ENCODE peak calls at places on chromosome 15, in five cellular contexts. B, V, P, A and Q are unnamed samples. For H3K4me1, the result is how much of the 10 kb centered on the place peaks cover.

GRCh38 chr15:69657626-69658025 is 205.0 kb downstream of the RPLP1 start:
- DNase-seq in B (no peak), V (no peak), P (no peak), A (no peak), Q (no peak)

GRCh38 chr15:59160880-59161593 is 45.6 kb upstream of the LDHAL6B start:
- DNase-seq in B (peak), V (no peak), P (no peak), A (peak), Q (no peak)

GRCh38 chr15:36905908-36906307 is 194.4 kb downstream of the MEIS2 start:
- DNase-seq in B (peak), V (no peak), P (no peak), A (no peak), Q (peak)

GRCh38 chr15:43531018-43531667 is 13.7 kb downstream of the MAP1A start:
- DNase-seq in B (peak), V (no peak), P (no peak), A (peak), Q (no peak)

GRCh38 chr15:65055201-65055870 is 10.1 kb downstream of the SLC51B start:
- DNase-seq in B (no peak), V (no peak), P (no peak), A (no peak), Q (no peak)

GRCh38 chr15:29671308-29671981 is 150.8 kb downstream of the TJP1 start:
- DNase-seq in B (peak), V (no peak), P (no peak), A (peak), Q (no peak)

GRCh38 chr15:43939070-43939469 is 112.3 kb downstream of the WDR76 start:
- DNase-seq in B (peak), V (peak), P (no peak), A (peak), Q (peak)

GRCh38 chr15:89367485-89368451 is 33.1 kb upstream of the POLG start:
- DNase-seq in B (peak), V (no peak), P (no peak), A (peak), Q (no peak)

GRCh38 chr15:43930079-43930478 is 103.3 kb downstream of the WDR76 start:
- DNase-seq in B (peak), V (no peak), P (no peak), A (peak), Q (no peak)

GRCh38 chr15:35020974-35021373 is 32.9 kb upstream of the ZNF770 start:
- DNase-seq in B (no peak), V (no peak), P (no peak), A (no peak), Q (no peak)

GRCh38 chr15:45168751-45169551 is 18.8 kb downstream of the SHF start:
- DNase-seq in B (no peak), V (no peak), P (no peak), A (no peak), Q (no peak)

GRCh38 chr15:95684126-95684525 is 646.4 kb upstream of the NR2F2 start:
- DNase-seq in B (no peak), V (no peak), P (no peak), A (no peak), Q (peak)

GRCh38 chr15:84878504-84878903 is 6.0 kb upstream of the SLC28A1 start:
- DNase-seq in B (peak), V (peak), P (peak), A (peak), Q (no peak)

GRCh38 chr15:79171320-79172031 is 80.9 kb upstream of the RASGRF1 start:
- DNase-seq in B (no peak), V (no peak), P (no peak), A (peak), Q (no peak)

GRCh38 chr15:34241376-34242350 is 16.8 kb downstream of the EMC4 start:
- DNase-seq in B (peak), V (no peak), P (no peak), A (no peak), Q (peak)

GRCh38 chr15:58307313-58307961 is 124.4 kb upstream of the LIPC start:
- DNase-seq in B (peak), V (no peak), P (no peak), A (no peak), Q (peak)

GRCh38 chr15:73596214-73596613 is 37.0 kb downstream of the NPTN start:
- DNase-seq in B (peak), V (no peak), P (no peak), A (no peak), Q (no peak)

GRCh38 chr15:48089664-48090063 is 31.1 kb upstream of the SLC24A5 start:
- DNase-seq in B (no peak), V (no peak), P (no peak), A (peak), Q (no peak)

GRCh38 chr15:72201346-72202029 is 3.9 kb upstream of the GRAMD2A start:
- DNase-seq in B (no peak), V (no peak), P (no peak), A (peak), Q (no peak)

GRCh38 chr15:48644827-48645557 is 517 bp downstream of the FBN1 start:
- DNase-seq in B (peak), V (no peak), P (peak), A (peak), Q (peak)

GRCh38 chr15:75672646-75673425 is 25.1 kb downstream of the SNX33 start:
- DNase-seq in B (peak), V (no peak), P (no peak), A (peak), Q (peak)

GRCh38 chr15:59555696-59556095 is 55.9 kb upstream of the GCNT3 start:
- DNase-seq in B (no peak), V (no peak), P (no peak), A (no peak), Q (peak)

GRCh38 chr15:92097473-92098178 is 244.1 kb downstream of the SLCO3A1 start:
- DNase-seq in B (peak), V (peak), P (no peak), A (peak), Q (peak)

GRCh38 chr15:85086855-85087254 is 105.2 kb downstream of the PDE8A start:
- DNase-seq in B (no peak), V (no peak), P (no peak), A (no peak), Q (no peak)

GRCh38 chr15:101357333-101357732 is 62.3 kb upstream of the SNRPA1 start:
- DNase-seq in B (no peak), V (no peak), P (no peak), A (no peak), Q (no peak)

GRCh38 chr15:65101418-65101890 is 13.5 kb downstream of the UBAP1L start:
- DNase-seq in B (peak), V (peak), P (no peak), A (peak), Q (peak)

GRCh38 chr15:73051402-73051810 is 857 bp upstream of the NEO1 start:
- DNase-seq in B (no peak), V (no peak), P (peak), A (peak), Q (no peak)

GRCh38 chr15:93121089-93121488 is 32.1 kb upstream of the RGMA start:
- DNase-seq in B (no peak), V (no peak), P (no peak), A (no peak), Q (no peak)

GRCh38 chr15:92944946-92945521 is 44.9 kb downstream of the CHD2 start:
- DNase-seq in B (no peak), V (no peak), P (no peak), A (no peak), Q (no peak)

GRCh38 chr15:40054746-40055575 is 16.0 kb upstream of the SRP14 start:
- DNase-seq in B (no peak), V (no peak), P (no peak), A (peak), Q (no peak)

GRCh38 chr15:40051616-40052415 is 12.8 kb upstream of the SRP14 start:
- DNase-seq in B (no peak), V (no peak), P (no peak), A (no peak), Q (no peak)

GRCh38 chr15:40054056-40054745 is 15.2 kb upstream of the SRP14 start:
- DNase-seq in B (no peak), V (no peak), P (no peak), A (no peak), Q (no peak)

GRCh38 chr15:40052604-40053003 is 13.6 kb upstream of the SRP14 start:
- DNase-seq in B (no peak), V (no peak), P (no peak), A (no peak), Q (no peak)

DNA sequence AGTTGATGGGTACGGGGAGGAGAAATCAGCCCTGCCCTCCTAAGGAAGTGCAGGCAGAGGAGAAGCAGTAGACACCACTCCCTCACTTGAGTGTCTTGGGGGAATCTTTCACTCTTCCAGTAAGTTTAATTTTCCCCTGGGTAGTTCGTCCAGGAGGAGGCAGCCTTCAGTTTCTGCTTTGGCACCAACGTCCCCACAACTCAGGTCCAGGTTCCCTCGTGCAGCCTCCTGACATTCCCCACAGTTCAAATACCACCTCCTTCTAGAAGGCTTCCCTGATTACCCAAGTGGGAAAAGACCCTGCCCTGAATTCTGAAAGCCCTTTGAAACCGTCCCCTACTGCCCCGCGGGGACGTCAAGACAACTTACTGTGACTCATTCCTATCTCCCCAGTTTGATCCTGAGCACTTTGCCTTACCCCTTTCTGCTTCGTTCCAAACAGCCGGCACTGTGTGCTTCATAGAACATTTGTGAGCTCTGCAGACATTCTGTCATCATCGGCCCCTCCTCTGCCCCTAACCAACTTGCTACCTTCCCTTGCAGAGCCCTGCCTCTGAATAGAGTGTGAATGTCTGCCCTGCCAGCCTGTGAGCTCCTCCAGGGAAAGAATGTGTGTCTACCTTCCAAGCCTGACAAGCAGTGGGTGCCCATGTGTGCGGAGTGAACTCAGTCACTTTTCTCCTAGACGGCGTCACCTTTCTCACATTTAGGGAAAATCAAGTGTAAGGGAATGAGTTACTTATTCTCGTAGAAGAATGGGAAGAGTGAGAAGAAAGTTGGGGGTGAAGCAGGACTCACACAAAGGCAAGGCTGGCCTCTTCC is 14.5 kb upstream of the SRP14 start:
- DNase-seq in B (no peak), V (no peak), P (no peak), A (peak), Q (no peak)
- TF ChIP-seq CTCF in B (no peak), V (peak), P (no peak), A (peak), Q (peak)

DNA sequence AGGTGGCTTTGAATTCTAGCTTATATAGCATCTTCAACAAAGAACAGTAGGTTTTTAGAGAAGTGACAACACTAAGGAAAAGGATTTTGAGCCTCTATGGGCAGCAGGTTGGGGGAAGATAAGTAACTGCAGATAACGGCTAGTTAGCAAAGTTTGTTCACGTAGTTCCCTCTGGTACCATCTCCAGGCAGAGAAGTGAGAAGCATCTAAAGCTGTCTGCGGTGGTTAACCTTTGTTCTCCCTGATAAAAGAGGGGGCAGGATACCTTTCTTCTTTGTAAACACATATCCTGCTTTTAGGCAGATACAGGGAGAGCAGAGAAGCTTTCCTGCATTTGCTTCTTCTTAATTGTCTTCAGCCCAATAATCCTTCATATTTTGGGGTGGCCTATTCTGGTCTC is 393.6 kb upstream of the C2CD4B start:
- DNase-seq in B (no peak), V (no peak), P (no peak), A (peak), Q (no peak)
- H3K27ac ChIP-seq in B (no peak), V (no peak), P (no peak), A (no peak), Q (no peak)

GRCh38 chr15:81312790-81313543 is 11.0 kb downstream of the STARD5 start:
- DNase-seq in B (peak), V (peak), P (peak), A (no peak), Q (peak)
- H3K4me1 ChIP-seq in B (under half), V (under half), P (under half), A (under half), Q (under half)

GRCh38 chr15:50726315-50726714 is 39.2 kb downstream of the SPPL2A start:
- DNase-seq in B (no peak), V (no peak), P (no peak), A (no peak), Q (no peak)
- TF ChIP-seq CTCF in B (no peak), V (no peak), P (no peak), A (no peak), Q (no peak)

GRCh38 chr15:38069001-38069400 is 134.6 kb downstream of the TMCO5A start:
- DNase-seq in B (peak), V (no peak), P (no peak), A (no peak), Q (peak)

GRCh38 chr15:38068600-38068999 is 134.2 kb downstream of the TMCO5A start:
- DNase-seq in B (no peak), V (no peak), P (no peak), A (no peak), Q (no peak)

GRCh38 chr15:38065721-38066120 is 131.3 kb downstream of the TMCO5A start:
- DNase-seq in B (peak), V (no peak), P (no peak), A (no peak), Q (no peak)

GRCh38 chr15:38069506-38069905 is 135.1 kb downstream of the TMCO5A start:
- DNase-seq in B (peak), V (no peak), P (no peak), A (no peak), Q (no peak)

GRCh38 chr15:38066612-38067011 is 132.2 kb downstream of the TMCO5A start:
- DNase-seq in B (peak), V (no peak), P (no peak), A (no peak), Q (no peak)
- H3K27ac ChIP-seq in B (no peak), V (no peak), P (no peak), A (no peak), Q (no peak)

GRCh38 chr15:26242565-26242964 is 379.4 kb upstream of the ATP10A start:
- DNase-seq in B (no peak), V (no peak), P (no peak), A (peak), Q (no peak)

DNA sequence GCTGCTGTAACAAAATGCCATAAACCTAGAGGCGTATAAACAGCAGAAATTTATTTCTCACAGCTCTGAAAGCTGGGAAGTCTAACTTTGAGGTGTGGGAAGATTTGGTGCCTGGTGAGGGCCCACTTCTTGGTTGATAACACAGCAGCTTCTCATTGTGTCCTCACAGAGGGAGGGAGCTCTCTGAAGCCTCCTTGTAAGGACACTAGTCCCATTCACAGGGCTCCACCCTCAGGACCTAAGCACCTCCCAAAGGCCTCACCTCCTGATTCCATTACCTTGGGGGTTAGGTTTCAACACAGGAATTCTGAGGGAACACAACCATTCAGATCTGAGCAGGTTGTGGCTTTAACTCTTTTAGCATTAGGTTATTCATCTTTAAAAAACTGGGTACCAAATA is 380.3 kb upstream of the ATP10A start:
- DNase-seq in B (no peak), V (no peak), P (no peak), A (no peak), Q (no peak)
- H3K4me1 ChIP-seq in B (under half), V (under half), P (under half), A (under half), Q (under half)

DNA sequence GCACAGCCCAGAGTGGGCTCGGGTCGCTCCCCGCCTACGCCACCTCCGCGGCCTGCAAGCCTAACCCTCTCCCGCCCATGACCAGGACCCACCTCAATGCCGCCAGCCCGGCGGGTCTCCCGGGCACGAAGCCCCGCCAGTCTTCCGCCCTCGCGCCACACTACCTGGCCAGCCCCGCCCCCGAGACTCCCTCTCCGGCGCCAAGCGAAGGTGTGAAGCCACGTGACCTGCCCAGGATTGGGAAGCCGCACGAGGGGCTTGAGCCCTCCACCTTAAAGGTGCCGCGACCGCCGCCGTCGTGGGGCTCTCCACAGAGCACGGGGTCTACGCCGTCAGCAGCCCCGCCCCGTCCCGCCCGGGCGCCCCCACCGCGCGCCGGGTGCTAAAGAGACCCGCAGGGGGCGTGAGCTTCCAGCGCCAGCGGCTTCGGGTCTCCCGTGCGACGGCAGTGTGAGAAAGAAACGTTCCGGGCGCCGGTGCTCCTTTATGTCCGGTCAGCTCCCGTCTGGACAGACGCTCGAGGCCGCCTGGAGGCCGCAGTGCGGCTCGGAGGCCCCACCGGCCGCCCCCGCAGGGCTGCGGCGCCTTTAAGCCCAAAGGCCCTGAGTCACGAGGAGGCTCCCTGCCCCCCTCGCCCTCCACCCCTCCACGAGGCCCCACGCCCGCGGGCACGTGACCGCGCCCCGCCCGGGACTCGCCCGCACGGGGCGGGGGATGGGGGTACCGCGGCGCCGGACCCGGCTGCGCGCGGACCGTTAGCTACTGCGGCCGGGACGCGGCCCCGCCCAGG is at the start of gene CPEB1:
- DNase-seq in B (peak), V (no peak), P (peak), A (peak), Q (no peak)
- TF ChIP-seq CTCF in B (peak), V (no peak), P (no peak), A (peak), Q (no peak)

GRCh38 chr15:67063689-67064606 is 1.5 kb upstream of the SMAD3 start:
- DNase-seq in B (no peak), V (peak), P (peak), A (peak), Q (peak)
- H3K27ac ChIP-seq in B (peak), V (peak), P (peak), A (peak), Q (peak)

DNA sequence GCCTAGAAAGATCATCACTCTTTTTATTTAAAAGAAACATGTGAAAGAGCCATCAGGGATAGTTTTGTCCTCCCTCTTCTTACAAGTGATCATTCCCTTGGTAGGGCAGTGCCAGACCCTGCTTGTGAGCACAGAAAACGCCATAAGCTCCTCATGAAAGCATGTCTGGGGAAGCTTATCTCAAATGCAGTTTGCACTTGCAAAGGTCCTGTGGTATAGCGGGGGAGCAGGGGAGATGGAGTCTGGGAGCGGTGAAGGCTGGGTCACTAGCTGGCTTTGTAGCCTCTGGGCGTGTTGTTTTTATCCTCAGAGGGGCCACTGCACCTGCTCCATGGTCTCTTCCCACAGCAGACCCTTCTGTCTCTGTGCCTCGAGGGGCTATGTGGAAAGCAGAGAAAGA is 141.9 kb downstream of the IGF1R start:
- DNase-seq in B (no peak), V (no peak), P (no peak), A (no peak), Q (no peak)
- H3K4me1 ChIP-seq in B (under half), V (under half), P (under half), A (under half), Q (under half)

DNA sequence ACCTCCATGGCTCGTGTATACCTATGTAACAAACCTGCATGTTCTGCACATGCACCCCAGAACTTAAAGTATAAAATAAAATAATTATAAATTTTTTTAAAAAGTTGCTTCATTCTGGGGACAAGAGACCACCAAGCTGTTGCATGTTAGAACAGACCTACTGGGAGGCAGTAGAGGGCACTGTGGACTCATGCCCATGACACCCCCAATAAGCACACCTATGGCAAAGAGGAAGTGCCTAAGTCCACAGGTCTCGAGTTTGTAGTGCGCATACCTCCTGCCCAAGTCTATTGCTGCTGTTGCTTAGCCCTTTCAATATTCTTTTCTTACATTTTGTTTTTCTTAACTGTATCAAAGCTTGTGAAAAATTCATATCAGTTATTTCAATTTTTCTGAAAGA is 267.9 kb upstream of the THBS1 start:
- DNase-seq in B (peak), V (peak), P (no peak), A (no peak), Q (no peak)
- TF ChIP-seq CTCF in B (peak), V (peak), P (no peak), A (peak), Q (peak)